ENCODE peak calls at places on chromosomes 3 and 15, in nine cellular contexts. One of them, this sample, is unnamed.

GRCh38 chr3:43036621-43037331 is 57.7 kb downstream of the GASK1A start:
- DNase-seq in heart right ventricle: no peak
- DNase-seq in colonic mucosa: no peak
- DNase-seq in cardiac fibroblast: no peak
- DNase-seq in psoas muscle: no peak
- DNase-seq in sigmoid colon: peak
- DNase-seq in AG04449: no peak
- DNase-seq in astrocyte of the spinal cord: no peak
- DNase-seq in breast epithelium: no peak
- DNase-seq in this sample: no peak

GRCh38 chr3:113165841-113166240 is 45.5 kb upstream of the BOC start:
- DNase-seq in heart right ventricle: no peak
- DNase-seq in colonic mucosa: no peak
- DNase-seq in cardiac fibroblast: no peak
- DNase-seq in psoas muscle: no peak
- DNase-seq in sigmoid colon: no peak
- DNase-seq in AG04449: no peak
- DNase-seq in astrocyte of the spinal cord: no peak
- DNase-seq in breast epithelium: peak
- DNase-seq in this sample: no peak

GRCh38 chr3:184659797-184660301 is 52.0 kb downstream of the MAGEF1 start:
- DNase-seq in heart right ventricle: peak
- DNase-seq in colonic mucosa: no peak
- DNase-seq in cardiac fibroblast: peak
- DNase-seq in psoas muscle: peak
- DNase-seq in sigmoid colon: no peak
- DNase-seq in AG04449: no peak
- DNase-seq in astrocyte of the spinal cord: no peak
- DNase-seq in breast epithelium: no peak
- DNase-seq in this sample: no peak

GRCh38 chr15:87416591-87417257 is 839.8 kb downstream of the NTRK3 start:
- DNase-seq in heart right ventricle: no peak
- DNase-seq in colonic mucosa: no peak
- DNase-seq in cardiac fibroblast: no peak
- DNase-seq in psoas muscle: no peak
- DNase-seq in sigmoid colon: no peak
- DNase-seq in AG04449: no peak
- DNase-seq in astrocyte of the spinal cord: no peak
- DNase-seq in breast epithelium: no peak
- DNase-seq in this sample: no peak

GRCh38 chr15:92617197-92618037 is 38.2 kb downstream of the FAM174B start:
- DNase-seq in heart right ventricle: peak
- DNase-seq in colonic mucosa: peak
- DNase-seq in cardiac fibroblast: peak
- DNase-seq in psoas muscle: peak
- DNase-seq in sigmoid colon: peak
- DNase-seq in AG04449: no peak
- DNase-seq in astrocyte of the spinal cord: peak
- DNase-seq in breast epithelium: peak
- DNase-seq in this sample: no peak

GRCh38 chr3:170178631-170179030 is 2.9 kb downstream of the PHC3 start:
- DNase-seq in heart right ventricle: no peak
- DNase-seq in colonic mucosa: no peak
- DNase-seq in cardiac fibroblast: no peak
- DNase-seq in psoas muscle: no peak
- DNase-seq in sigmoid colon: no peak
- DNase-seq in AG04449: no peak
- DNase-seq in astrocyte of the spinal cord: no peak
- DNase-seq in breast epithelium: no peak
- DNase-seq in this sample: no peak

GRCh38 chr15:26628879-26629529 is 143.9 kb downstream of the GABRB3 start:
- DNase-seq in heart right ventricle: peak
- DNase-seq in colonic mucosa: peak
- DNase-seq in cardiac fibroblast: no peak
- DNase-seq in psoas muscle: peak
- DNase-seq in sigmoid colon: no peak
- DNase-seq in AG04449: no peak
- DNase-seq in astrocyte of the spinal cord: no peak
- DNase-seq in breast epithelium: peak
- DNase-seq in this sample: no peak

GRCh38 chr3:142998439-142998838 is 2.9 kb upstream of the U2SURP start:
- DNase-seq in heart right ventricle: no peak
- DNase-seq in colonic mucosa: no peak
- DNase-seq in cardiac fibroblast: peak
- DNase-seq in psoas muscle: no peak
- DNase-seq in sigmoid colon: no peak
- DNase-seq in AG04449: no peak
- DNase-seq in astrocyte of the spinal cord: no peak
- DNase-seq in breast epithelium: no peak
- DNase-seq in this sample: no peak

DNA sequence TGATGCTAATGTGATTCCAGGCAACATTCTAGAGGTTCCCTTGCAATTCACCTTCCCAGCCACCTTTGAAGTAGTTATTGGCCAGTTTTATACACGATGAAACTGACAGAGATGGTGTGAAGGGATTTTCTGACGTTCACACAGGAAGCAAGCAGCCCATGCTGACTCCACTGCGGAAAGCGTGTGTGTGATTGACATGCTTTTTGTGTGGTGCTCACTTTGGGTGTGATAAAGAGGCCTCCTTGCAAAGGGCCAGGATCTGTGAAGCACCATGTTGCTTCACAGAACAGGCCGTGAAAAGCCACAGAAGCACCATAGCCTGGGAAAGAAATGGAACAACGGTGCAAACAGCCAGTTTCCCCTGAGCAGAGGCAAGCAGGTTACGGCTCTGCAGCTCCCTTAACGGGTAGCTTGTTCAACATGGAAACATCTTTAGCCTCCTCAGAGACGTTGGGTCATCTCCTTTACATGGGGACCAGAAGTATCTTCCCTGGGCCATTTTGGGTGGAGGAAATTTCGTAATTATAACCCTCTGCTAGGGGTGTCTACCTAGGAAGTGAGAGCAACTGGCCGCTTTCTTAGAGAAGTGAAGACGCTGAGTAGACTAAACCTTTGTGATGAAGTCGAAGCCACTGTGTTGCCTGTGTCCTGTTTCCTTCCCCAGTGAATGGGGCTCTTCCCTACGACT is 108.5 kb downstream of the APBA2 start:
- DNase-seq in heart right ventricle: no peak
- DNase-seq in colonic mucosa: no peak
- DNase-seq in cardiac fibroblast: no peak
- DNase-seq in psoas muscle: no peak
- DNase-seq in sigmoid colon: no peak
- DNase-seq in AG04449: no peak
- DNase-seq in astrocyte of the spinal cord: no peak
- DNase-seq in breast epithelium: no peak
- DNase-seq in this sample: no peak
- H3K4me3 ChIP-seq in heart right ventricle: no peak
- H3K4me3 ChIP-seq in colonic mucosa: no peak
- H3K4me3 ChIP-seq in cardiac fibroblast: no peak
- H3K4me3 ChIP-seq in psoas muscle: no peak
- H3K4me3 ChIP-seq in sigmoid colon: no peak
- H3K4me3 ChIP-seq in AG04449: no peak
- H3K4me3 ChIP-seq in astrocyte of the spinal cord: no peak
- H3K4me3 ChIP-seq in breast epithelium: no peak
- H3K4me3 ChIP-seq in this sample: no peak

GRCh38 chr3:2096196-2096595 is 2.5 kb upstream of the CNTN4 start:
- DNase-seq in heart right ventricle: no peak
- DNase-seq in colonic mucosa: no peak
- DNase-seq in cardiac fibroblast: no peak
- DNase-seq in psoas muscle: no peak
- DNase-seq in sigmoid colon: no peak
- DNase-seq in AG04449: no peak
- DNase-seq in astrocyte of the spinal cord: no peak
- DNase-seq in breast epithelium: no peak
- DNase-seq in this sample: no peak
- TF ChIP-seq CTCF in heart right ventricle: no peak
- TF ChIP-seq CTCF in colonic mucosa: no peak
- TF ChIP-seq CTCF in cardiac fibroblast: no peak
- TF ChIP-seq CTCF in psoas muscle: no peak
- TF ChIP-seq CTCF in sigmoid colon: no peak
- TF ChIP-seq CTCF in AG04449: no peak
- TF ChIP-seq CTCF in astrocyte of the spinal cord: no peak
- TF ChIP-seq CTCF in breast epithelium: no peak
- TF ChIP-seq CTCF in this sample: no peak

GRCh38 chr15:90003736-90004135 is 2.6 kb downstream of the ZNF710 start:
- DNase-seq in heart right ventricle: no peak
- DNase-seq in colonic mucosa: no peak
- DNase-seq in cardiac fibroblast: no peak
- DNase-seq in psoas muscle: no peak
- DNase-seq in sigmoid colon: peak
- DNase-seq in AG04449: no peak
- DNase-seq in astrocyte of the spinal cord: no peak
- DNase-seq in breast epithelium: no peak
- DNase-seq in this sample: no peak

GRCh38 chr15:90002428-90002844 is 1.3 kb downstream of the ZNF710 start:
- DNase-seq in heart right ventricle: peak
- DNase-seq in colonic mucosa: no peak
- DNase-seq in cardiac fibroblast: peak
- DNase-seq in psoas muscle: peak
- DNase-seq in sigmoid colon: peak
- DNase-seq in AG04449: no peak
- DNase-seq in astrocyte of the spinal cord: peak
- DNase-seq in breast epithelium: peak
- DNase-seq in this sample: no peak

GRCh38 chr15:90004671-90005070 is 3.5 kb downstream of the ZNF710 start:
- DNase-seq in heart right ventricle: no peak
- DNase-seq in colonic mucosa: no peak
- DNase-seq in cardiac fibroblast: peak
- DNase-seq in psoas muscle: peak
- DNase-seq in sigmoid colon: peak
- DNase-seq in AG04449: peak
- DNase-seq in astrocyte of the spinal cord: peak
- DNase-seq in breast epithelium: no peak
- DNase-seq in this sample: no peak

GRCh38 chr15:90006217-90007088 is 5.3 kb downstream of the ZNF710 start:
- DNase-seq in heart right ventricle: no peak
- DNase-seq in colonic mucosa: no peak
- DNase-seq in cardiac fibroblast: no peak
- DNase-seq in psoas muscle: no peak
- DNase-seq in sigmoid colon: no peak
- DNase-seq in AG04449: no peak
- DNase-seq in astrocyte of the spinal cord: no peak
- DNase-seq in breast epithelium: no peak
- DNase-seq in this sample: no peak

DNA sequence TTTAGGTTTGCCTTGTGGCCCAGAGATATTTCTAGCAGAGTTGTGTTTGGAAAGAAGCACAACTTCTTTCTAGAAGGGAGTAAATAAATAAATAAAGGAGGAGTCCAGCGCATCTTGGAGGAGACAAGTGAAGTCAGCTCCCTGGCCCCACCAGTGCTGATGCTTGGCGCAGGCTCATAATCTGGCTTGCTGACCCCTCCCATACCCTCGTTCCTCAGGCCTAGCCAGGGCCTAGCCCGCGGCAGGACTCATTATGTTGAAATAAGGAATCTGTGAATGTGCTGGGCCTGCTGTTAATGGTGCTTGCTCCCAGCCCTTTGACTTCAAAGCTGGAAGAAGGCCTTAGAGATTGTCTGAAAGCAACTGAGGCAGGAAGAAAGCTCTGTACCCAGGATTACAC is 3.1 kb downstream of the ZNF710 start:
- DNase-seq in heart right ventricle: peak
- DNase-seq in colonic mucosa: no peak
- DNase-seq in cardiac fibroblast: no peak
- DNase-seq in psoas muscle: peak
- DNase-seq in sigmoid colon: no peak
- DNase-seq in AG04449: no peak
- DNase-seq in astrocyte of the spinal cord: no peak
- DNase-seq in breast epithelium: no peak
- DNase-seq in this sample: no peak
- H3K4me3 ChIP-seq in heart right ventricle: no peak
- H3K4me3 ChIP-seq in colonic mucosa: no peak
- H3K4me3 ChIP-seq in cardiac fibroblast: no peak
- H3K4me3 ChIP-seq in psoas muscle: no peak
- H3K4me3 ChIP-seq in sigmoid colon: no peak
- H3K4me3 ChIP-seq in AG04449: peak
- H3K4me3 ChIP-seq in astrocyte of the spinal cord: no peak
- H3K4me3 ChIP-seq in breast epithelium: peak
- H3K4me3 ChIP-seq in this sample: no peak

GRCh38 chr3:126267169-126267975 is 87.0 kb upstream of the ALDH1L1 start:
- DNase-seq in heart right ventricle: peak
- DNase-seq in colonic mucosa: peak
- DNase-seq in cardiac fibroblast: peak
- DNase-seq in psoas muscle: peak
- DNase-seq in sigmoid colon: peak
- DNase-seq in AG04449: peak
- DNase-seq in astrocyte of the spinal cord: peak
- DNase-seq in breast epithelium: peak
- DNase-seq in this sample: peak
- TF ChIP-seq CTCF in heart right ventricle: no peak
- TF ChIP-seq CTCF in colonic mucosa: no peak
- TF ChIP-seq CTCF in cardiac fibroblast: peak
- TF ChIP-seq CTCF in psoas muscle: peak
- TF ChIP-seq CTCF in sigmoid colon: no peak
- TF ChIP-seq CTCF in AG04449: peak
- TF ChIP-seq CTCF in astrocyte of the spinal cord: peak
- TF ChIP-seq CTCF in breast epithelium: no peak
- TF ChIP-seq CTCF in this sample: peak

GRCh38 chr3:76310661-76311060 is 525.3 kb upstream of the ZNF717 start:
- DNase-seq in heart right ventricle: no peak
- DNase-seq in colonic mucosa: no peak
- DNase-seq in cardiac fibroblast: no peak
- DNase-seq in psoas muscle: no peak
- DNase-seq in sigmoid colon: no peak
- DNase-seq in AG04449: no peak
- DNase-seq in astrocyte of the spinal cord: no peak
- DNase-seq in breast epithelium: no peak
- DNase-seq in this sample: no peak
- H3K4me3 ChIP-seq in heart right ventricle: no peak
- H3K4me3 ChIP-seq in colonic mucosa: no peak
- H3K4me3 ChIP-seq in cardiac fibroblast: no peak
- H3K4me3 ChIP-seq in psoas muscle: no peak
- H3K4me3 ChIP-seq in sigmoid colon: no peak
- H3K4me3 ChIP-seq in AG04449: no peak
- H3K4me3 ChIP-seq in astrocyte of the spinal cord: no peak
- H3K4me3 ChIP-seq in breast epithelium: no peak
- H3K4me3 ChIP-seq in this sample: no peak

GRCh38 chr3:183006396-183007002 is 26.2 kb upstream of the DCUN1D1 start:
- DNase-seq in heart right ventricle: no peak
- DNase-seq in colonic mucosa: no peak
- DNase-seq in cardiac fibroblast: no peak
- DNase-seq in psoas muscle: no peak
- DNase-seq in sigmoid colon: no peak
- DNase-seq in AG04449: no peak
- DNase-seq in astrocyte of the spinal cord: no peak
- DNase-seq in breast epithelium: no peak
- DNase-seq in this sample: no peak
- TF ChIP-seq CTCF in heart right ventricle: no peak
- TF ChIP-seq CTCF in colonic mucosa: no peak
- TF ChIP-seq CTCF in cardiac fibroblast: no peak
- TF ChIP-seq CTCF in psoas muscle: no peak
- TF ChIP-seq CTCF in sigmoid colon: no peak
- TF ChIP-seq CTCF in AG04449: no peak
- TF ChIP-seq CTCF in astrocyte of the spinal cord: no peak
- TF ChIP-seq CTCF in breast epithelium: no peak
- TF ChIP-seq CTCF in this sample: no peak

GRCh38 chr15:82805994-82806406 is at the start of gene FSD2:
- DNase-seq in heart right ventricle: peak
- DNase-seq in colonic mucosa: no peak
- DNase-seq in cardiac fibroblast: no peak
- DNase-seq in psoas muscle: peak
- DNase-seq in sigmoid colon: no peak
- DNase-seq in AG04449: no peak
- DNase-seq in astrocyte of the spinal cord: no peak
- DNase-seq in breast epithelium: no peak
- DNase-seq in this sample: no peak
- H3K4me3 ChIP-seq in heart right ventricle: peak
- H3K4me3 ChIP-seq in colonic mucosa: no peak
- H3K4me3 ChIP-seq in cardiac fibroblast: no peak
- H3K4me3 ChIP-seq in psoas muscle: peak
- H3K4me3 ChIP-seq in sigmoid colon: no peak
- H3K4me3 ChIP-seq in AG04449: no peak
- H3K4me3 ChIP-seq in astrocyte of the spinal cord: no peak
- H3K4me3 ChIP-seq in breast epithelium: no peak
- H3K4me3 ChIP-seq in this sample: no peak

This sample was measured in retinal pigment epithelial cell.